ENCODE peak calls at places on chromosomes 6 and 20, in four cellular contexts. L, D, A and Y are unnamed samples. For H3K4me1, the result is how much of the 10 kb centered on the place peaks cover.

GRCh38 chr6:24188571-24188970 is 62.6 kb downstream of the NRSN1 start:
- DNase-seq in L (no peak), D (no peak), A (no peak), Y (no peak)

GRCh38 chr6:118307581-118307980 is 240.5 kb upstream of the PLN start:
- DNase-seq in A (no peak), D (no peak), L (no peak), Y (no peak)

GRCh38 chr6:113971786-113972185 is 838 bp upstream of the HDAC2 start:
- DNase-seq in D (no peak), L (no peak), A (no peak), Y (no peak)

GRCh38 chr20:56940466-56940865 is 311.4 kb downstream of the TFAP2C start:
- DNase-seq in L (no peak), A (no peak), D (no peak), Y (no peak)

GRCh38 chr6:37456816-37457560 is 24.0 kb downstream of the CMTR1 start:
- DNase-seq in L (no peak), D (no peak), A (no peak), Y (no peak)

GRCh38 chr20:23050847-23051627 is 1.6 kb upstream of the THBD start:
- DNase-seq in D (peak), L (no peak), A (no peak), Y (peak)

GRCh38 chr6:16736856-16737255 is 24.4 kb downstream of the ATXN1 start:
- DNase-seq in D (no peak), L (no peak), A (peak), Y (no peak)

GRCh38 chr20:5774438-5774837 is 24.2 kb downstream of the SHLD1 start:
- DNase-seq in A (no peak), D (no peak), L (no peak), Y (no peak)

GRCh38 chr6:15504040-15504491 is 158.8 kb downstream of the DTNBP1 start:
- DNase-seq in L (no peak), D (no peak), A (no peak), Y (no peak)

GRCh38 chr6:9401936-9402335 is 966.6 kb upstream of the SLC35B3 start:
- DNase-seq in D (no peak), L (no peak), A (no peak), Y (no peak)

GRCh38 chr6:137827977-137828815 is 38.9 kb upstream of the TNFAIP3 start:
- DNase-seq in D (no peak), A (no peak), L (peak), Y (no peak)

GRCh38 chr6:148577687-148578488 is 168.9 kb upstream of the UST start:
- DNase-seq in A (peak), L (no peak), D (peak), Y (peak)

GRCh38 chr20:35490736-35491181 is 35.4 kb downstream of the CEP250 start:
- DNase-seq in A (no peak), D (no peak), L (peak), Y (no peak)

GRCh38 chr6:69825904-69826303 is 29.1 kb upstream of the LMBRD1 start:
- DNase-seq in A (peak), D (no peak), L (no peak), Y (no peak)

GRCh38 chr6:170233304-170234205 is 57.3 kb downstream of the DLL1 start:
- DNase-seq in A (no peak), D (no peak), L (no peak), Y (no peak)

GRCh38 chr6:68834561-68834960 is 199.5 kb downstream of the ADGRB3 start:
- DNase-seq in L (no peak), D (no peak), A (no peak), Y (no peak)

GRCh38 chr6:684831-685636 is 7.9 kb downstream of the EXOC2 start:
- DNase-seq in A (no peak), L (peak), D (no peak), Y (no peak)

GRCh38 chr6:26312096-26312463 is 52.9 kb upstream of the BTN3A2 start:
- DNase-seq in L (no peak), A (no peak), D (no peak), Y (no peak)

GRCh38 chr20:32484221-32485125 is 100.7 kb downstream of the NOL4L start:
- DNase-seq in A (no peak), L (no peak), D (no peak), Y (no peak)

GRCh38 chr6:43758617-43759050 is 11.4 kb upstream of the VEGFA start:
- DNase-seq in A (no peak), D (no peak), L (no peak), Y (no peak)

GRCh38 chr6:133590196-133590595 is 298.7 kb upstream of the TCF21 start:
- DNase-seq in A (no peak), D (no peak), L (no peak), Y (no peak)

GRCh38 chr20:1946762-1947534 is 46.9 kb downstream of the PDYN start:
- DNase-seq in L (no peak), A (peak), D (peak), Y (peak)

GRCh38 chr20:63265891-63266515 is 6.6 kb upstream of the ARFGAP1 start:
- DNase-seq in A (no peak), L (no peak), D (no peak), Y (no peak)

GRCh38 chr6:89025633-89026032 is 54.9 kb upstream of the PNRC1 start:
- DNase-seq in D (no peak), A (no peak), L (no peak), Y (no peak)

GRCh38 chr6:95923518-95923917 is 92.3 kb upstream of the FUT9 start:
- DNase-seq in L (no peak), D (no peak), A (peak), Y (no peak)

GRCh38 chr6:148154648-148155047 is 188.0 kb upstream of the SASH1 start:
- DNase-seq in D (no peak), L (no peak), A (no peak), Y (no peak)

GRCh38 chr20:17622851-17623508 is 53.1 kb downstream of the DSTN start:
- DNase-seq in L (no peak), A (no peak), D (no peak), Y (no peak)

GRCh38 chr6:136669299-136669699 is 119.1 kb upstream of the MAP7 start:
- DNase-seq in D (no peak), A (peak), L (no peak), Y (no peak)

GRCh38 chr6:39865011-39865888 is 69.0 kb downstream of the MOCS1 start:
- DNase-seq in A (peak), D (peak), L (no peak), Y (peak)

GRCh38 chr6:11492444-11493300 is 44.9 kb upstream of the TMEM170B start:
- DNase-seq in L (no peak), A (no peak), D (no peak), Y (no peak)

GRCh38 chr6:87731818-87732661 is 30.0 kb upstream of the AKIRIN2 start:
- DNase-seq in D (no peak), L (peak), A (peak), Y (no peak)

GRCh38 chr6:151633517-151634335 is 139.9 kb downstream of the CCDC170 start:
- DNase-seq in A (peak), L (no peak), D (no peak), Y (no peak)

GRCh38 chr6:151630387-151630786 is 136.6 kb downstream of the CCDC170 start:
- DNase-seq in D (no peak), L (no peak), A (no peak), Y (no peak)

GRCh38 chr6:151632415-151632987 is 138.7 kb downstream of the CCDC170 start:
- DNase-seq in A (no peak), D (no peak), L (no peak), Y (no peak)

GRCh38 chr6:151629791-151630190 is 136.0 kb downstream of the CCDC170 start:
- DNase-seq in A (no peak), D (no peak), L (no peak), Y (no peak)

GRCh38 chr6:151630991-151631655 is 137.3 kb downstream of the CCDC170 start:
- DNase-seq in D (no peak), A (no peak), L (no peak), Y (no peak)
- TF ChIP-seq YY1 in D (no peak), A (no peak), L (no peak), Y (no peak)

GRCh38 chr20:47675190-47676142 is 109.8 kb downstream of the SULF2 start:
- DNase-seq in L (no peak), A (peak), D (no peak), Y (no peak)
- H3K4me1 ChIP-seq in L (under half), A (under half), D (under half), Y (under half)

GRCh38 chr6:6218246-6219085 is 102.0 kb downstream of the F13A1 start:
- DNase-seq in A (no peak), L (no peak), D (no peak), Y (no peak)
- TF ChIP-seq SUZ12 in A (no peak), L (no peak), D (no peak), Y (no peak)

GRCh38 chr20:24809606-24810005 is 139.5 kb upstream of the CST7 start:
- DNase-seq in D (no peak), L (no peak), A (no peak), Y (no peak)
- TF ChIP-seq YY1 in D (no peak), L (no peak), A (no peak), Y (no peak)

DNA sequence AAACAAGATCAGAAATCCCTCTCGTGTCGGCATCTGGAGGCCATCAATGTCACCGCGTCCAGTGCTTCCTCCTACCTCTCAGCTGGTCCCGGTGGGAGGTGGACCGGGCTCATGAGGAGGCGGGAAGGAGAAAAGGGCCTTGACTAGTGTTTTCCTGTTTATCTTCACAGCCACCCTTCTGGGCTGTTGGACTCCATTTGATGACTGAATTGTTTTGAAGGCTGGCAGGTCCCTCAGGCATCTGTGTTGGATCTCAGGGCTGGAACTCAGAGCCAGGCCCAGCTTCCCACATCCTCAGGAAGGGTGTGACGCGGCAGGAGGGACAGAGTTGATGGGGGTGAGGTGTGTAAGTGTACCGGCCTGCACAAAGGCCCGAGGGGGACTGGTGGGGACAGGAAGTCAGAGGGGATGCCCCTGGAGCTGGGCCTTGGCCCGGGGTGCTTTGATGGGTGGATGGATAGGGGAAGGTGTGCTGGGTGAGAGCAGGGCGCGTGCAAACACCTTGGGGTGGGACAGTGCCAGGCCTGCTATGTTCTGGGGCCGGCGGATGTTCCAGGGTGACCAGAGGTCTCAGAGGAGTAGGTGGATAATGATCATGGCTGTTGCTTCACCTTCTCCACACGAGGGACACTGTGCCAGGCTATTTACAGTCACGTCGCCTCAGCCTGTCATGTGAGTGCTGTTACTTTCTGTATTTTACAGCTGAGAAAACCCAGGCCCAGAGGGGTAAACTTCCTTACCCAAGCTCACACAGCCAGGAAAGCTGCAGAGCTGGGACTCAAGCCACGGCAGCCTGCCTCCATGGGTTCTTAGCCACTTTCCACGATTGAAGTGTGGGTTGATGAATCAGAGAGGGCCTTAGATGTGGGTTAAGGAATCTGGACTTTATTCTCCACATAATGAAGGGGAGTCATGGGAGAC is 17.9 kb upstream of the CHMP4B start:
- DNase-seq in L (no peak), D (no peak), A (peak), Y (no peak)
- H3K4me1 ChIP-seq in L (under half), D (under half), A (under half), Y (under half)

GRCh38 chr6:51753635-51754034 is 333.8 kb downstream of the PKHD1 start:
- DNase-seq in D (peak), A (peak), L (no peak), Y (peak)
- TF ChIP-seq SUZ12 in D (no peak), A (no peak), L (no peak), Y (no peak)